ENCODE peak calls at places on chromosomes 11 and 22, in eight cellular contexts. S, L, O, H, I, U, D and Q are unnamed samples.

GRCh38 chr11:127624455-127624854 is 623.9 kb upstream of the KIRREL3 start:
- DNase-seq in I (no peak), H (no peak), O (no peak), D (no peak), S (peak), U (no peak), L (no peak), Q (no peak)

GRCh38 chr22:49333206-49333605 is 494.5 kb downstream of the BRD1 start:
- DNase-seq in H (no peak), S (no peak), D (no peak), O (no peak), U (no peak), I (no peak), L (no peak), Q (no peak)

GRCh38 chr11:19817870-19818269 is 105.2 kb downstream of the NAV2 start:
- DNase-seq in O (no peak), D (no peak), U (no peak), H (no peak), S (no peak), L (peak), I (no peak), Q (peak)

GRCh38 chr11:116310215-116310614 is 462.6 kb downstream of the BUD13 start:
- DNase-seq in O (no peak), S (peak), U (no peak), I (no peak), L (no peak), H (no peak), D (no peak), Q (no peak)

GRCh38 chr11:73333626-73334199 is 25.6 kb downstream of the ARHGEF17 start:
- DNase-seq in U (no peak), I (no peak), H (no peak), D (no peak), S (no peak), O (no peak), L (no peak), Q (no peak)

GRCh38 chr11:120256178-120256577 is 16.2 kb downstream of the POU2F3 start:
- DNase-seq in U (no peak), I (no peak), O (no peak), H (no peak), L (no peak), D (no peak), S (no peak), Q (no peak)

GRCh38 chr22:22011964-22012363 is 29.4 kb upstream of the TOP3B start:
- DNase-seq in D (no peak), I (no peak), U (no peak), S (no peak), H (no peak), L (no peak), O (no peak), Q (no peak)

GRCh38 chr11:101862410-101863233 is 52.2 kb upstream of the CEP126 start:
- DNase-seq in O (peak), U (peak), L (no peak), I (no peak), S (peak), D (no peak), H (peak), Q (peak)

GRCh38 chr11:134578807-134579708 is 167.0 kb upstream of the B3GAT1 start:
- DNase-seq in U (peak), L (no peak), S (no peak), O (no peak), D (no peak), H (peak), I (peak), Q (no peak)

GRCh38 chr11:3051435-3052108 is 5.7 kb downstream of the CARS1 start:
- DNase-seq in D (no peak), H (no peak), I (peak), O (no peak), L (no peak), S (no peak), U (no peak), Q (no peak)

GRCh38 chr11:64848214-64848778 is 3.8 kb upstream of the CDC42BPG start:
- DNase-seq in U (no peak), D (no peak), L (no peak), O (no peak), I (peak), H (no peak), S (no peak), Q (no peak)

GRCh38 chr11:73998846-73999575 is 9.9 kb downstream of the UCP3 start:
- DNase-seq in H (no peak), L (no peak), S (no peak), D (no peak), O (no peak), I (no peak), U (no peak), Q (no peak)

GRCh38 chr11:92500463-92500862 is 275.8 kb downstream of the FAT3 start:
- DNase-seq in L (no peak), H (no peak), D (no peak), I (no peak), O (no peak), S (no peak), U (no peak), Q (no peak)

GRCh38 chr11:11416917-11417316 is 63.9 kb upstream of the CSNK2A3 start:
- DNase-seq in O (peak), S (peak), D (no peak), I (no peak), H (no peak), L (no peak), U (no peak), Q (no peak)

GRCh38 chr11:125301301-125301700 is 136.8 kb downstream of the PKNOX2 start:
- DNase-seq in U (no peak), D (no peak), O (no peak), H (no peak), S (no peak), L (no peak), I (no peak), Q (no peak)

GRCh38 chr11:46247090-46247489 is 30.4 kb upstream of the CREB3L1 start:
- DNase-seq in D (no peak), O (no peak), U (no peak), L (no peak), I (no peak), H (no peak), S (no peak), Q (no peak)

GRCh38 chr11:35237345-35237744 is 98.4 kb downstream of the CD44 start:
- DNase-seq in S (no peak), I (no peak), D (no peak), U (no peak), H (no peak), L (no peak), O (no peak), Q (no peak)

GRCh38 chr11:104343578-104343977 is 179.6 kb upstream of the PDGFD start:
- DNase-seq in H (no peak), L (no peak), O (peak), D (no peak), I (no peak), U (no peak), S (peak), Q (no peak)

GRCh38 chr11:67027483-67027930 is 4.6 kb downstream of the SYT12 start:
- DNase-seq in U (no peak), H (no peak), L (no peak), D (no peak), S (no peak), I (no peak), O (no peak), Q (no peak)

GRCh38 chr11:67656278-67656922 is 5.9 kb upstream of the ACY3 start:
- DNase-seq in H (no peak), I (peak), D (peak), S (peak), L (no peak), U (no peak), O (no peak), Q (peak)

GRCh38 chr11:2137202-2138071 is 1.8 kb downstream of the IGF2 start:
- DNase-seq in I (peak), U (peak), L (no peak), H (peak), O (peak), S (peak), D (no peak), Q (peak)

GRCh38 chr11:13386567-13386966 is 76.5 kb downstream of the BTBD10 start:
- DNase-seq in I (no peak), O (no peak), L (no peak), U (peak), H (no peak), D (no peak), S (no peak), Q (no peak)

GRCh38 chr11:64742087-64742939 is 1.6 kb downstream of the RASGRP2 start:
- DNase-seq in D (no peak), H (no peak), I (peak), U (no peak), S (no peak), O (no peak), L (no peak), Q (peak)

GRCh38 chr11:102794382-102794781 is 3.6 kb downstream of the MMP1 start:
- DNase-seq in O (peak), I (peak), L (no peak), S (peak), U (peak), H (peak), D (no peak), Q (peak)

GRCh38 chr11:43419460-43419859 is 60.7 kb downstream of the TTC17 start:
- DNase-seq in I (peak), O (peak), S (peak), D (no peak), L (no peak), H (peak), U (peak), Q (no peak)

GRCh38 chr11:45156201-45156600 is 9.8 kb downstream of the PRDM11 start:
- DNase-seq in U (no peak), O (no peak), H (no peak), S (no peak), L (no peak), D (no peak), I (no peak), Q (no peak)

GRCh38 chr11:68146010-68146540 is 24.9 kb upstream of the CHKA start:
- DNase-seq in S (no peak), O (peak), L (no peak), H (peak), U (peak), D (no peak), I (no peak), Q (no peak)

GRCh38 chr11:47348859-47349258 is 3.6 kb downstream of the MYBPC3 start:
- DNase-seq in S (peak), D (no peak), U (peak), I (peak), L (no peak), H (peak), O (peak), Q (peak)

GRCh38 chr11:69546735-69547370 is 65.4 kb downstream of the LINC01488 start:
- DNase-seq in I (no peak), L (no peak), S (no peak), O (no peak), U (no peak), D (peak), H (no peak), Q (no peak)

GRCh38 chr22:47787501-47788227 is 1025.2 kb downstream of the TBC1D22A start:
- DNase-seq in S (no peak), L (no peak), O (no peak), D (no peak), H (no peak), I (no peak), U (no peak), Q (no peak)

GRCh38 chr11:2104524-2105440 is 34.4 kb downstream of the IGF2 start:
- DNase-seq in L (no peak), I (no peak), O (no peak), S (no peak), H (no peak), U (no peak), D (no peak), Q (no peak)

GRCh38 chr11:44681698-44682097 is 45.1 kb upstream of the TSPAN18 start:
- DNase-seq in S (peak), L (no peak), O (no peak), D (no peak), H (no peak), I (peak), U (no peak), Q (no peak)

GRCh38 chr11:84541711-84542340 is 1085.3 kb downstream of the DLG2 start:
- DNase-seq in D (no peak), L (no peak), S (no peak), O (no peak), H (no peak), U (no peak), I (no peak), Q (no peak)

GRCh38 chr11:72930011-72930410 is 115.8 kb downstream of the ATG16L2 start:
- DNase-seq in O (no peak), L (no peak), I (no peak), U (no peak), S (peak), H (no peak), D (no peak), Q (no peak)

GRCh38 chr22:20130739-20131592 is 638 bp upstream of the ZDHHC8 start:
- DNase-seq in D (no peak), H (peak), O (no peak), I (peak), L (no peak), U (peak), S (peak), Q (peak)

GRCh38 chr11:12842933-12843636 is 166.0 kb upstream of the RASSF10 start:
- DNase-seq in D (no peak), S (no peak), I (peak), O (no peak), L (no peak), H (peak), U (no peak), Q (no peak)

GRCh38 chr22:48957311-48957986 is 870.2 kb downstream of the BRD1 start:
- DNase-seq in L (no peak), U (no peak), D (no peak), H (no peak), O (no peak), I (no peak), S (no peak), Q (no peak)

GRCh38 chr11:93248602-93249001 is 50.8 kb upstream of the SLC36A4 start:
- DNase-seq in S (peak), I (no peak), L (no peak), U (no peak), H (no peak), D (no peak), O (no peak), Q (no peak)

GRCh38 chr22:17980638-17981051 is 43.7 kb downstream of the MICAL3 start:
- DNase-seq in H (peak), D (no peak), L (no peak), S (peak), O (no peak), U (no peak), I (peak), Q (no peak)

GRCh38 chr11:77081976-77082836 is 15.4 kb downstream of the CAPN5 start:
- DNase-seq in I (no peak), D (no peak), L (no peak), S (no peak), U (no peak), H (peak), O (no peak), Q (peak)
- TF ChIP-seq USF2 in I (no peak), D (no peak), L (no peak), S (no peak), U (no peak), H (no peak), O (no peak), Q (no peak)

GRCh38 chr11:112526699-112527410 is 266.2 kb upstream of the PLET1 start:
- DNase-seq in I (no peak), U (no peak), S (no peak), H (no peak), D (no peak), O (no peak), L (no peak), Q (no peak)
- TF ChIP-seq USF2 in I (no peak), U (no peak), S (no peak), H (no peak), D (no peak), O (no peak), L (no peak), Q (no peak)

GRCh38 chr22:37674951-37675929 is at the start of gene LGALS1:
- DNase-seq in S (peak), O (peak), L (no peak), U (peak), I (peak), H (peak), D (no peak), Q (peak)

GRCh38 chr22:37678372-37678771 is 2.9 kb downstream of the LGALS1 start:
- DNase-seq in U (no peak), D (no peak), H (no peak), O (no peak), L (no peak), I (no peak), S (no peak), Q (no peak)

GRCh38 chr22:37674248-37674647 is 1.2 kb upstream of the LGALS1 start:
- DNase-seq in I (no peak), U (no peak), O (no peak), S (no peak), L (no peak), H (no peak), D (no peak), Q (no peak)

GRCh38 chr22:37676691-37677627 is 1.5 kb downstream of the LGALS1 start:
- DNase-seq in S (peak), H (peak), L (peak), U (peak), D (no peak), O (no peak), I (peak), Q (peak)

GRCh38 chr22:37675930-37676571 is 615 bp downstream of the LGALS1 start:
- DNase-seq in S (no peak), I (peak), H (peak), O (no peak), L (no peak), U (no peak), D (no peak), Q (no peak)
- TF ChIP-seq USF2 in S (no peak), I (no peak), H (no peak), O (no peak), L (no peak), U (no peak), D (no peak), Q (no peak)

DNA sequence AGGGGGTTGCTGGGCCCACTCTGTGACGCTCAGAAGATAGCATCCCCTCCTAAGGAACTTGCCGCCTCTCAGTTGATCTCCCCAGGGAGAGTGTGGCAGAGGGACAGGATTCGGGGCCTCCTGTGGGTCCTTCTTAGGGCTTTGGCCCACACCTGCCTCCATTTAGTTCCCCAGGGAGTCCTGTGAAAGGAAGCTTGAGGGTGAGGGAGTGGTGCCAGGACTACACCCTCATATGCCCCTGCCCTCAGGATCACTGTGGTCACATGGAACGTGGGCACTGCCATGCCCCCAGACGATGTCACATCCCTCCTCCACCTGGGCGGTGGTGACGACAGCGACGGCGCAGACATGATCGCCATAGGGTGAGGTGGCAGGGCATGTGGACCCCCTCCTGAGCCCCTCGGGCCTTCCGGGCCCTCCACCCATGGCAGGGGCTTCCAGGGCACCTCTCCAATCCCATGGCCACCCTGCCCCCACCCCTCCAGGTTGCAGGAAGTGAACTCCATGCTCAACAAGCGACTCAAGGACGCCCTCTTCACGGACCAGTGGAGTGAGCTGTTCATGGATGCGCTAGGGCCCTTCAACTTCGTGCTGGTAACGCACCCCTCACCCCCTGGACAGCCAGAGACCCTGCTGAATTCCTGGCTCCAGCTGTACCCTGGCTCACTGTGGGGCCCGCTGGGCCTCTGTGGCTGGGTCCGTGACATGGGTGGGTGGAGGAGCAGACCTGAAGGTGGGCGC is 3.5 kb downstream of the INPP5J start:
- DNase-seq in I (no peak), D (no peak), O (no peak), S (no peak), H (no peak), U (no peak), L (no peak), Q (no peak)
- TF ChIP-seq USF2 in I (no peak), D (no peak), O (no peak), S (no peak), H (no peak), U (no peak), L (no peak), Q (no peak)